ENCODE peak calls at places on chromosomes 1 and 21, in five cellular contexts. F is tibial nerve, K is A549, Y is ovary, Z is sigmoid colon. S is an unnamed sample. For H3K4me1, the result is how much of the 10 kb centered on the place peaks cover.

GRCh38 chr1:57845041-57845440 is 421.2 kb upstream of the DAB1 start:
- DNase-seq in F (no peak), Z (no peak), K (no peak), Y (no peak), S (no peak)

GRCh38 chr1:78691995-78692747 is 42.5 kb downstream of the IFI44 start:
- DNase-seq in K (no peak), Y (no peak), Z (no peak), F (no peak), S (no peak)

GRCh38 chr1:217647791-217648190 is 16.6 kb downstream of the SPATA17 start:
- DNase-seq in K (no peak), Y (no peak), Z (no peak), F (no peak), S (no peak)

GRCh38 chr21:44925027-44925755 is 4.5 kb upstream of the ITGB2 start:
- DNase-seq in Z (no peak), F (no peak), K (no peak), Y (no peak), S (no peak)

GRCh38 chr1:229230893-229231753 is 39.8 kb upstream of the RAB4A start:
- DNase-seq in Z (peak), K (peak), F (no peak), Y (no peak), S (no peak)

GRCh38 chr1:32613472-32613871 is 36.9 kb downstream of the ZBTB8OS start:
- DNase-seq in Y (no peak), K (no peak), Z (no peak), F (no peak), S (no peak)

GRCh38 chr1:228921473-228921872 is 186.2 kb downstream of the RHOU start:
- DNase-seq in Z (peak), K (no peak), F (no peak), Y (no peak), S (no peak)

GRCh38 chr1:74343191-74343590 is 108.0 kb downstream of the TNNI3K start:
- DNase-seq in F (no peak), Y (no peak), K (no peak), Z (no peak), S (no peak)

GRCh38 chr1:53799141-53799540 is 39.0 kb downstream of the NDC1 start:
- DNase-seq in Y (no peak), K (no peak), F (no peak), Z (no peak), S (no peak)

GRCh38 chr1:8903410-8903809 is 24.9 kb upstream of the ENO1 start:
- DNase-seq in Z (no peak), F (no peak), K (no peak), Y (no peak), S (no peak)

GRCh38 chr1:62364726-62365125 is 45.5 kb upstream of the KANK4 start:
- DNase-seq in K (no peak), F (no peak), Y (no peak), Z (no peak), S (no peak)

GRCh38 chr21:42818328-42818749 is 61.0 kb downstream of the WDR4 start:
- DNase-seq in Z (peak), F (peak), Y (peak), K (no peak), S (peak)

GRCh38 chr1:156927215-156928042 is 7.0 kb downstream of the LRRC71 start:
- DNase-seq in F (peak), K (peak), Y (peak), Z (peak), S (peak)

GRCh38 chr1:45880930-45881329 is 77.5 kb downstream of the MAST2 start:
- DNase-seq in Z (no peak), F (no peak), K (no peak), Y (no peak), S (no peak)

GRCh38 chr1:78146137-78146822 is 100.5 kb downstream of the GIPC2 start:
- DNase-seq in F (no peak), Y (no peak), K (no peak), Z (no peak), S (no peak)

GRCh38 chr1:212977781-212978645 is 27.7 kb downstream of the VASH2 start:
- DNase-seq in K (no peak), F (no peak), Y (no peak), Z (no peak), S (peak)

GRCh38 chr1:55035904-55036303 is 3.4 kb upstream of the PCSK9 start:
- DNase-seq in K (peak), F (no peak), Z (no peak), Y (no peak), S (no peak)

DNA sequence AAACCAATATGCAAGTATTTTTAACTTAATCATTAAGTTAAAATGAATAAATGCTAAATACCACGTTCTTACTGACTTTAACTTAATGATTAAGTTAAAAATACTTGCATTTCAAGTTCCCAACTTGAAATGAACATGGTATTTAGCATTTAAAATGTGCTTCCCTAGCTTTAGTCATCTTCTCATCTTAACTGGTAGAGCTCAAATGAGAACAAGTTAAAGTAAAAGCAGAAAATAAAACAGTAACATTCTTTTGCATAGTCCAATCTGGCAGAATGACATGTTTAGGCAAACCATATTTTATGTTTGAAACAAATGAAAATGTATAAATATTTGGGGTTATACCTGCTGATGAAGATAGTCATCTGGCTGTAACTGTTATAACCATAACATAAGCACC is 186.0 kb downstream of the APP start:
- DNase-seq in K (no peak), Z (no peak), Y (no peak), F (no peak), S (no peak)
- H3K4me1 ChIP-seq in K (under half), Z (under half), Y (under half), F (under half), S (under half)

DNA sequence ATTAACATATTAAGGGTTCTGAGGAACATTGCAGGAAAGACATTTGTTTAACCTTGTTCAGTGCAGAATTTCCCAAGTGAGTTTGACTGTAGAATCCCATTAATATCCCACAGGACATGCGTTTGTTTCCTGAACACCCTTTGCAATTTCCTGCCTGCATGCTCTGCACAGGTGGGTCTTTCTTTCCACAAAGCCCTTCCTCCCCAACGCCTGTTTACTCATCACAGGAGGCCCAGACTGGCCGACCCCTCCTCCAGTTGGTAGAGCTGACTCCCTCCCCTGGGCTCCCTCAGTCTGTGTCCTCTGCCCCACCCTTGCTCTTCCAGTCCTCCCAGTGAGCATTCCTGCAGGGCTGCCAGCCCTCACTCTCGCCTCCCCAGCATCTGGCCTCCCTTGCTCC is 47.5 kb upstream of the CTPS1 start:
- DNase-seq in Y (no peak), K (no peak), F (no peak), Z (peak), S (no peak)
- TF ChIP-seq EP300 in Y (no peak), K (no peak), F (no peak), Z (no peak), S (no peak)

GRCh38 chr1:33821291-33821690 is 42.6 kb upstream of the HMGB4 start:
- DNase-seq in K (no peak), Z (no peak), F (no peak), Y (no peak), S (no peak)
- H3K4me3 ChIP-seq in K (no peak), Z (no peak), F (no peak), Y (no peak), S (no peak)

GRCh38 chr1:10691740-10692125 is 104.7 kb downstream of the CASZ1 start:
- DNase-seq in K (no peak), Z (no peak), Y (no peak), F (no peak), S (no peak)
- H3K4me1 ChIP-seq in K (under half), Z (under half), Y (under half), F (under half), S (half or more)

GRCh38 chr1:94746635-94747525 is 73.3 kb upstream of the SLC44A3 start:
- DNase-seq in F (peak), Y (no peak), K (no peak), Z (no peak), S (no peak)

GRCh38 chr1:94741510-94741909 is 78.6 kb upstream of the SLC44A3 start:
- DNase-seq in Y (no peak), K (no peak), F (no peak), Z (no peak), S (no peak)

GRCh38 chr1:94741956-94742355 is 78.2 kb upstream of the SLC44A3 start:
- DNase-seq in Z (no peak), F (no peak), Y (no peak), K (no peak), S (no peak)

GRCh38 chr1:94743866-94744265 is 76.3 kb upstream of the SLC44A3 start:
- DNase-seq in F (no peak), Y (no peak), K (no peak), Z (peak), S (no peak)

GRCh38 chr1:94745742-94746141 is 74.4 kb upstream of the SLC44A3 start:
- DNase-seq in Y (no peak), F (no peak), K (no peak), Z (no peak), S (peak)
- TF ChIP-seq EP300 in Y (no peak), F (no peak), K (no peak), Z (no peak), S (no peak)

GRCh38 chr21:29022141-29022540 is 2.3 kb upstream of the USP16 start:
- DNase-seq in F (no peak), Y (no peak), Z (no peak), K (no peak), S (no peak)

GRCh38 chr21:29018540-29018939 is 609 bp downstream of the RWDD2B start:
- DNase-seq in K (no peak), F (no peak), Z (no peak), Y (no peak), S (no peak)

GRCh38 chr21:29017639-29018237 is 1.4 kb downstream of the RWDD2B start:
- DNase-seq in Y (no peak), F (no peak), Z (no peak), K (no peak), S (no peak)
- H3K4me3 ChIP-seq in Y (no peak), F (no peak), Z (no peak), K (peak), S (peak)

GRCh38 chr1:75559800-75560199 is 51.1 kb downstream of the SLC44A5 start:
- DNase-seq in Z (no peak), K (no peak), Y (no peak), F (no peak), S (no peak)

GRCh38 chr1:75554870-75555269 is 56.0 kb downstream of the SLC44A5 start:
- DNase-seq in Y (no peak), Z (no peak), F (no peak), K (no peak), S (no peak)

GRCh38 chr1:75559141-75559540 is 51.8 kb downstream of the SLC44A5 start:
- DNase-seq in F (no peak), Z (no peak), K (no peak), Y (no peak), S (no peak)
- H3K4me1 ChIP-seq in F (under half), Z (under half), K (under half), Y (under half), S (under half)

DNA sequence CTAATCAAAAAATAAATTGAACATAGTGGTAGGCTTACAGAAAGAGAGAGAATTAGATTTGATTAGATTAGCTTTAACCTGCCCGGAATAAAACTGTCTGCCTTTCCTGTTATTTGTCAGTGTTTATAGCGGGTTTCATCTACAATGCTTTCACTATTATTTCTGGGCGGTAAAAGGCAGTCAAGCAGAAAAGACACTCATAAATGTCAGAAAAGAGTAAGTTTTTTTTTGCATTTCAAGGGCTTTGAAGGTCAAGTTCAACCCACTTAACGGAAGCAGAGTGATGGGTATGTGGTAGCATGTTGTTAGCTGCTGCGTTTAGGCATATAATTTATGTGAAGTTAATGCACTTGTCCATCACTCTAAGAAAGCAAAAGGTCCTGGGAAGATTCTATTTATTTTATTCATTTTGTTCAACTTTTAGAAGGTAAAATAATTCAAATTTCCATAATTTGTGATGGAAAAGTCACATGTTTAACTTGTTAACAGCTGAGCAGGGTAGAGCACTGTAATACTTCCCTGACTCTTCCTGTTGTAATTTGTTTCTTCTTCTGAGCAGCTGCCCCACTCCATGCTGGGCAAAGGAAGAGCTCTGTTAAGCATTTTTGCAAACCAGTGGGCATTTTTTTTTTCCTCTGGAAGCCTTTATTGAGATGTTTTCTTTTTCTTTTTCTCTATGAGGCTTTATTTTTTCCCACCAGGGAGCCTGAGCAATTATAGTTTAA is 220.1 kb downstream of the ST6GALNAC3 start:
- DNase-seq in Z (no peak), K (no peak), F (no peak), Y (no peak), S (no peak)
- TF ChIP-seq EP300 in Z (no peak), K (no peak), F (no peak), Y (no peak), S (no peak)

S was measured in stomach.